ENCODE peak calls at places on chromosomes 16 and 17, in seven cellular contexts. T is NCI-H82, C is OCI-LY7, I is amniotic epithelial cell, G is mesothelial cell of epicardium, J is foreskin fibroblast, Y is skeletal muscle cell. V is an unnamed sample.

GRCh38 chr16:57107324-57107922 is 15.0 kb downstream of the CPNE2 start:
- DNase-seq in T (no peak), C (no peak), I (no peak), G (no peak), J (no peak), Y (no peak), V (no peak)

GRCh38 chr17:71237903-71238538 is 882.8 kb upstream of the SOX9 start:
- DNase-seq in T (no peak), C (peak; percentile 39), I (peak; percentile 24), G (no peak), J (no peak), Y (peak; percentile 21), V (peak; percentile 3)

GRCh38 chr17:542943-543342 is 171.7 kb downstream of the VPS53 start:
- DNase-seq in T (no peak), C (no peak), I (no peak), G (no peak), J (no peak), Y (no peak), V (no peak)

GRCh38 chr16:20353379-20353778 is 864 bp upstream of the UMOD start:
- DNase-seq in T (no peak), C (no peak), I (no peak), G (no peak), J (no peak), Y (no peak), V (no peak)

GRCh38 chr16:87713469-87714229 is 52.1 kb downstream of the KLHDC4 start:
- DNase-seq in T (no peak), C (peak; percentile 91), I (no peak), G (no peak), J (no peak), Y (no peak), V (no peak)

GRCh38 chr16:78097522-78097921 is 1.9 kb upstream of the WWOX start:
- DNase-seq in T (no peak), C (no peak), I (no peak), G (no peak), J (no peak), Y (no peak), V (no peak)

GRCh38 chr16:18932243-18932997 is 6.2 kb upstream of the SMG1 start:
- DNase-seq in T (no peak), C (no peak), I (peak; percentile 5), G (no peak), J (peak; percentile 44), Y (peak; percentile 4), V (peak; percentile 16)

GRCh38 chr17:75504347-75505151 is 10.8 kb downstream of the CASKIN2 start:
- DNase-seq in T (peak; percentile 33), C (peak; percentile 70), I (no peak), G (no peak), J (no peak), Y (no peak), V (no peak)

GRCh38 chr17:61797283-61797682 is 66.0 kb downstream of the BRIP1 start:
- DNase-seq in T (no peak), C (no peak), I (no peak), G (no peak), J (no peak), Y (no peak), V (no peak)

GRCh38 chr16:65740716-65741115 is 618.9 kb upstream of the CDH11 start:
- DNase-seq in T (no peak), C (no peak), I (peak; percentile 43), G (no peak), J (no peak), Y (no peak), V (no peak)

GRCh38 chr16:30030841-30031413 is at the start of gene TLCD3B:
- DNase-seq in T (peak; percentile 84), C (no peak), I (no peak), G (no peak), J (no peak), Y (no peak), V (no peak)

GRCh38 chr17:43908111-43908721 is 880 bp upstream of the MPP2 start:
- DNase-seq in T (peak; percentile 91), C (peak; percentile 48), I (peak; percentile 59), G (peak; percentile 58), J (peak; percentile 74), Y (no peak), V (peak; percentile 51)

GRCh38 chr16:80300876-80301275 is 239.9 kb upstream of the DYNLRB2 start:
- DNase-seq in T (no peak), C (no peak), I (peak; percentile 61), G (no peak), J (peak; percentile 60), Y (peak; percentile 8), V (peak; percentile 45)

GRCh38 chr17:39755550-39756375 is 18.0 kb downstream of the GRB7 start:
- DNase-seq in T (no peak), C (peak; percentile 96), I (peak; percentile 43), G (no peak), J (no peak), Y (no peak), V (no peak)

GRCh38 chr17:78381601-78382168 is 3.2 kb downstream of the PGS1 start:
- DNase-seq in T (no peak), C (no peak), I (no peak), G (no peak), J (no peak), Y (no peak), V (no peak)

GRCh38 chr17:73359987-73360410 is 48.2 kb upstream of the CDC42EP4 start:
- DNase-seq in T (no peak), C (no peak), I (no peak), G (no peak), J (no peak), Y (no peak), V (no peak)

GRCh38 chr16:75053791-75054555 is 55.1 kb downstream of the ZNRF1 start:
- DNase-seq in T (no peak), C (no peak), I (no peak), G (no peak), J (no peak), Y (no peak), V (no peak)

GRCh38 chr17:35244345-35245195 is 1.7 kb downstream of the SLFN5 start:
- DNase-seq in T (no peak), C (peak; percentile 27), I (peak; percentile 87), G (peak; percentile 49), J (peak; percentile 92), Y (peak; percentile 69), V (peak; percentile 95)

GRCh38 chr16:89096768-89097527 is 3.3 kb downstream of the ACSF3 start:
- DNase-seq in T (no peak), C (peak; percentile 39), I (no peak), G (no peak), J (no peak), Y (no peak), V (no peak)

GRCh38 chr17:80591788-80592187 is 47.1 kb downstream of the RPTOR start:
- DNase-seq in T (no peak), C (no peak), I (no peak), G (no peak), J (no peak), Y (no peak), V (no peak)

GRCh38 chr17:82228278-82228841 is 482 bp upstream of the SLC16A3 start:
- DNase-seq in T (no peak), C (peak; percentile 83), I (peak; percentile 36), G (no peak), J (no peak), Y (no peak), V (no peak)

GRCh38 chr17:79073706-79074088 is 927 bp upstream of the ENGASE start:
- DNase-seq in T (no peak), C (no peak), I (no peak), G (no peak), J (no peak), Y (no peak), V (no peak)

GRCh38 chr17:45372325-45372869 is 55.6 kb upstream of the MAP3K14 start:
- DNase-seq in T (no peak), C (no peak), I (peak; percentile 27), G (no peak), J (no peak), Y (no peak), V (peak; percentile 7)

GRCh38 chr17:53428913-53429312 is 393.8 kb upstream of the KIF2B start:
- DNase-seq in T (no peak), C (no peak), I (no peak), G (no peak), J (no peak), Y (no peak), V (no peak)

GRCh38 chr17:64025732-64026294 is 5.4 kb upstream of the ICAM2 start:
- DNase-seq in T (peak; percentile 94), C (peak; percentile 91), I (peak; percentile 74), G (peak; percentile 75), J (peak; percentile 39), Y (peak; percentile 10), V (peak; percentile 42)

GRCh38 chr17:32833526-32833925 is 43.4 kb downstream of the MYO1D start:
- DNase-seq in T (no peak), C (no peak), I (no peak), G (no peak), J (no peak), Y (no peak), V (no peak)

GRCh38 chr17:47776330-47777197 is 43.5 kb downstream of the TBX21 start:
- DNase-seq in T (peak; percentile 79), C (peak; percentile 55), I (peak; percentile 42), G (no peak), J (peak; percentile 16), Y (no peak), V (peak; percentile 33)

GRCh38 chr16:23670137-23670776 is 8.4 kb upstream of the PLK1 start:
- DNase-seq in T (no peak), C (no peak), I (peak; percentile 83), G (no peak), J (peak; percentile 80), Y (peak; percentile 43), V (peak; percentile 79)

GRCh38 chr17:66614469-66614868 is 220.4 kb upstream of the CACNG5 start:
- DNase-seq in T (no peak), C (peak; percentile 5), I (no peak), G (no peak), J (no peak), Y (no peak), V (no peak)

GRCh38 chr16:73166394-73166971 is 118.6 kb upstream of the ZFHX3 start:
- DNase-seq in T (no peak), C (no peak), I (no peak), G (no peak), J (no peak), Y (no peak), V (no peak)

V was measured in brain microvascular endothelial cell.